ENCODE peak calls at places on chromosomes 4 and X, in four cellular contexts. Q is GM04503; S is CD8-positive, alpha-beta T cell; T is midbrain. I is an unnamed sample.

GRCh38 chrX:38754102-38754790 is 47.0 kb upstream of the MID1IP1 start:
- DNase-seq in Q (peak), S (peak), T (peak), I (peak)

GRCh38 chr4:144757969-144758368 is 112.0 kb downstream of the HHIP start:
- DNase-seq in Q (no peak), S (no peak), T (no peak), I (no peak)

GRCh38 chr4:123244233-123244632 is 152.4 kb upstream of the SPRY1 start:
- DNase-seq in Q (no peak), S (no peak), T (peak), I (no peak)

GRCh38 chrX:70901465-70901864 is 7.0 kb downstream of the TEX11 start:
- DNase-seq in Q (no peak), S (no peak), T (no peak), I (no peak)

GRCh38 chrX:149871433-149871832 is 9.6 kb upstream of the MAGEA8 start:
- DNase-seq in Q (no peak), S (no peak), T (no peak), I (no peak)

GRCh38 chrX:21926527-21927278 is 13.8 kb upstream of the SMS start:
- DNase-seq in Q (peak), S (no peak), T (no peak), I (peak)

GRCh38 chr4:185562531-185562930 is 27.2 kb upstream of the PDLIM3 start:
- DNase-seq in Q (no peak), S (no peak), T (no peak), I (no peak)

GRCh38 chr4:55545133-55545532 is 1.6 kb downstream of the CLOCK start:
- DNase-seq in Q (no peak), S (no peak), T (no peak), I (peak)

GRCh38 chr4:89298788-89299152 is 8.8 kb downstream of the GPRIN3 start:
- DNase-seq in Q (no peak), S (no peak), T (no peak), I (peak)

GRCh38 chrX:115533485-115533884 is 27.5 kb upstream of the PLS3 start:
- DNase-seq in Q (peak), S (no peak), T (no peak), I (no peak)

GRCh38 chr4:47824844-47825243 is 13.0 kb downstream of the CORIN start:
- DNase-seq in Q (no peak), S (no peak), T (no peak), I (no peak)

GRCh38 chr4:70133473-70133872 is 20.6 kb upstream of the PRR27 start:
- DNase-seq in Q (no peak), S (no peak), T (no peak), I (no peak)